ENCODE peak calls at places on chromosomes 13 and 19, in eight cellular contexts. T is breast epithelium, I is mucosa of descending colon, Z is astrocyte of the spinal cord, E is foreskin fibroblast, S is fibroblast of lung, Q is heart left ventricle, X is pancreas. K is an unnamed sample.

GRCh38 chr13:20716951-20717350 is 13.5 kb downstream of the IL17D start:
- DNase-seq in T (no peak), I (no peak), Z (no peak), E (no peak), S (no peak), Q (no peak), X (no peak), K (no peak)

GRCh38 chr13:76012091-76012721 is 376.1 kb downstream of the LMO7 start:
- DNase-seq in T (no peak), I (no peak), Z (peak), E (no peak), S (no peak), Q (no peak), X (no peak), K (peak)

GRCh38 chr19:40130013-40130412 is 39.3 kb upstream of the ZNF780A start:
- DNase-seq in T (no peak), I (no peak), Z (no peak), E (no peak), S (no peak), Q (no peak), X (no peak), K (no peak)

GRCh38 chr19:883661-884211 is 9.3 kb downstream of the MED16 start:
- DNase-seq in T (no peak), I (no peak), Z (no peak), E (no peak), S (no peak), Q (no peak), X (peak), K (no peak)

GRCh38 chr13:98419786-98420559 is 156.9 kb downstream of the STK24 start:
- DNase-seq in T (no peak), I (no peak), Z (no peak), E (no peak), S (no peak), Q (no peak), X (no peak), K (no peak)

GRCh38 chr19:799076-799881 is 2.0 kb downstream of the PTBP1 start:
- DNase-seq in T (no peak), I (peak), Z (peak), E (no peak), S (peak), Q (no peak), X (peak), K (peak)

GRCh38 chr13:32309812-32310706 is 5.1 kb downstream of the ZAR1L start:
- DNase-seq in T (no peak), I (no peak), Z (peak), E (peak), S (peak), Q (no peak), X (no peak), K (peak)

GRCh38 chr19:49512970-49513745 is 697 bp downstream of the FCGRT start:
- DNase-seq in T (no peak), I (peak), Z (no peak), E (peak), S (no peak), Q (peak), X (no peak), K (peak)

GRCh38 chr13:74662895-74663294 is 528.7 kb upstream of the KLF12 start:
- DNase-seq in T (no peak), I (no peak), Z (no peak), E (peak), S (peak), Q (no peak), X (no peak), K (peak)

DNA sequence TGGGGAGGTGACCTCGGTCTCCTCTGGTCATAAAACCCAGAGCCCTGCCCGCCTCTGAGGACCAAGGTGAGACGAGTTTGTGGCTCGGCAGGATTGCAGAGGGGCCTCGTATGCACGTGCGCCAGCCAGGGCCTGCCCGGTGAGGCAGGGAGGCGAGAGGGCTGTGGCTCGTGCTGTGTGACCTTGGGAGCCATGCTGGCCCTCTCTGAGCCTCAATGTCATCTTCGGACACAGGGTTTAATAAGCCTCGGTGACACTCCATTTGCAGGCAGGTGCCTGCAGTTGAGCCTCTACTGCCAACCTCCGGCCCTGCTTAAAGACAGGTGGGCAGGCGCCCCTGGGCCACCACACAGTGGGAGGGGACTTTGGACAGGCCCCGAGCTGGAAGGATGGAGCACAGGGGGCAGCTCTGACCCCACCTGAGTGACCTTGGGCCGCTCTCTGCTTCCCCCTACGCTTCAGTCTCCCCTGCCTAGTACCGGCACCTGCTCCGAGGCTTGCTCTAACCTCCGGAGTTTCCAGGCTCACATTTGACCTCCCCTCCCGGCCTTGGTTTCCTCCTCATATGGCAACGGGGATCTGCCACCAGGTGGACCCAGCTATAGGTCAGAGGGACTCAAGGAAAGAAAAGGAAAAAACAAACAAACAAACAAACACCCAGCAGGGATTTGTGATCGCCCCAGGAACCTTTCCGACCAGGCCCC is 3.2 kb downstream of the ZBTB7A start:
- DNase-seq in T (no peak), I (peak), Z (no peak), E (no peak), S (no peak), Q (no peak), X (peak), K (no peak)
- TF ChIP-seq CTCF in T (no peak), I (no peak), Z (peak), E (peak), S (peak), Q (no peak), X (no peak), K (peak)

GRCh38 chr19:38867176-38867780 is 10.8 kb downstream of the RINL start:
- DNase-seq in T (no peak), I (no peak), Z (no peak), E (no peak), S (no peak), Q (no peak), X (no peak), K (no peak)
- H3K4me3 ChIP-seq in T (no peak), I (no peak), Z (no peak), E (no peak), S (no peak), Q (no peak), X (no peak), K (no peak)

GRCh38 chr19:47225746-47226425 is 5.1 kb downstream of the BBC3 start:
- DNase-seq in T (peak), I (peak), Z (peak), E (peak), S (peak), Q (peak), X (peak), K (peak)
- TF ChIP-seq CTCF in T (peak), I (peak), Z (peak), E (no peak), S (no peak), Q (peak), X (peak), K (peak)

GRCh38 chr13:96684472-96684871 is 309.8 kb downstream of the OXGR1 start:
- DNase-seq in T (no peak), I (no peak), Z (no peak), E (no peak), S (no peak), Q (no peak), X (no peak), K (no peak)
- H3K4me3 ChIP-seq in T (no peak), I (no peak), Z (no peak), E (no peak), S (no peak), Q (no peak), X (no peak), K (no peak)

GRCh38 chr13:109146912-109147624 is 517.7 kb downstream of the MYO16 start:
- DNase-seq in T (no peak), I (no peak), Z (peak), E (peak), S (peak), Q (no peak), X (no peak), K (peak)
- TF ChIP-seq CTCF in T (no peak), I (no peak), Z (no peak), E (no peak), S (no peak), Q (no peak), X (no peak), K (no peak)

GRCh38 chr19:41223431-41224234 is 4.6 kb downstream of the AXL start:
- DNase-seq in T (no peak), I (no peak), Z (peak), E (peak), S (peak), Q (peak), X (no peak), K (peak)

GRCh38 chr19:41226874-41227390 is 7.9 kb downstream of the AXL start:
- DNase-seq in T (no peak), I (no peak), Z (no peak), E (no peak), S (no peak), Q (peak), X (no peak), K (no peak)

GRCh38 chr19:41226053-41226873 is 7.2 kb downstream of the AXL start:
- DNase-seq in T (peak), I (peak), Z (peak), E (peak), S (peak), Q (peak), X (peak), K (peak)

GRCh38 chr19:41224632-41225031 is 5.6 kb downstream of the AXL start:
- DNase-seq in T (no peak), I (no peak), Z (no peak), E (no peak), S (no peak), Q (no peak), X (no peak), K (no peak)

DNA sequence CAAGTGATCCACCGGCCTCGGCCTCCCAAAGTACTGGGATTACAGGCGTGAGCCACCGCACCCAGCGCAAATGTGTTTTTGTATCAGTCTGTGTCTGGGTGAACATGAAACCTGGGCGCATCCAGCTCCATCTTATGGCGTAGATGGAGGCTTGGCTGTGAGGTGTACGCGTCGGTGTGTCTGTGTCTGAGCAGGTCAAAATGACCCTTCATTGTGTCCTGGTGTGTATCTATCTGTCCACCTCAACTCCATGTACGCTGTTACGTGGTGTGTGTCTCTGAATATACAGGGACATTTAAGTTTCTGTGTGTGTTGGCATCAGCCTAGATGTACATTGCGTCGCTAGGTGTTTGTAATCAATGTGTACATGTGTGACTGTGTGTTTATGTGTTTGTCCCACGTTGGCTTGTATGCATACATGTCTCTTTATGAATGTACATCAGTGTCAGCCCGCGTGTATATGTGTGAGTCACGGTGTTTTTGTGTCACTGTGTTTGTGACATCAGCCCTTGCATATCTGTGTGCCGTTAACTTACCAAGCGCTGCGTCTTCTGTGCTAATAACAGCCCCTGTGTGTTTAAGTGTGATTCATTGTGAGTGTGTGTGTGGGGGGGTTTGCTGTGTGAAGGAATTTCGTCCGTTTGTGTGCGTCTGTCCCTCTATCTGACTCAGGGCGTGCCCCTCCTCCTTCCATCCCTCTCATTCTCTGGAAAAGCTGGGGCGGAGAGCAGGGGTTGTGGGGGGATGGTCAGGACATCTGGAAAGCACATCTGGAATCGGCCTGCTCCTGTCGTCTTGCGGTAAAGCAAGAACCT is 6.4 kb downstream of the AXL start:
- DNase-seq in T (no peak), I (no peak), Z (peak), E (peak), S (peak), Q (no peak), X (no peak), K (peak)
- H3K4me3 ChIP-seq in T (peak), I (no peak), Z (peak), E (peak), S (peak), Q (peak), X (peak), K (peak)

GRCh38 chr13:85864963-85865530 is 65.8 kb upstream of the SLITRK6 start:
- DNase-seq in T (no peak), I (no peak), Z (peak), E (no peak), S (peak), Q (no peak), X (no peak), K (peak)
- TF ChIP-seq CTCF in T (no peak), I (no peak), Z (peak), E (no peak), S (peak), Q (no peak), X (no peak), K (peak)

K was measured in cardiac fibroblast.